ENCODE peak calls at places on chromosomes 6 and 20, in nine cellular contexts. B, X, E, U, A, M, Q, D and N are unnamed samples.

GRCh38 chr20:6081236-6081635 is 27.4 kb upstream of the LRRN4 start:
- DNase-seq in B (peak; percentile 69), X (no peak), E (no peak), U (no peak), A (no peak), M (peak; percentile 69), Q (peak; percentile 67), D (no peak), N (peak; percentile 74)

GRCh38 chr20:49344975-49345374 is 67.1 kb upstream of the ZNFX1 start:
- DNase-seq in B (peak; percentile 97), X (peak; percentile 41), E (no peak), U (no peak), A (no peak), M (peak; percentile 97), Q (peak; percentile 95), D (no peak), N (peak; percentile 99)

GRCh38 chr6:118580585-118581419 is 32.7 kb downstream of the PLN start:
- DNase-seq in B (peak; percentile 85), X (no peak), E (peak; percentile 38), U (no peak), A (no peak), M (peak; percentile 87), Q (peak; percentile 75), D (no peak), N (peak; percentile 73)

GRCh38 chr20:16107172-16107870 is 465.9 kb downstream of the KIF16B start:
- DNase-seq in B (no peak), X (no peak), E (no peak), U (no peak), A (no peak), M (no peak), Q (no peak), D (no peak), N (no peak)

GRCh38 chr6:159169557-159170332 is 545 bp downstream of the FNDC1 start:
- DNase-seq in B (peak; percentile 52), X (no peak), E (peak; percentile 60), U (no peak), A (no peak), M (peak; percentile 47), Q (peak; percentile 77), D (peak; percentile 65), N (peak; percentile 96)

GRCh38 chr6:124026645-124027044 is 223.0 kb downstream of the NKAIN2 start:
- DNase-seq in B (no peak), X (no peak), E (no peak), U (no peak), A (no peak), M (no peak), Q (no peak), D (no peak), N (no peak)

GRCh38 chr20:63216849-63217471 is 1.0 kb upstream of the YTHDF1 start:
- DNase-seq in B (no peak), X (no peak), E (no peak), U (no peak), A (no peak), M (no peak), Q (no peak), D (no peak), N (peak; percentile 79)

GRCh38 chr20:57856658-57857057 is 146.8 kb upstream of the PMEPA1 start:
- DNase-seq in B (no peak), X (no peak), E (no peak), U (no peak), A (no peak), M (no peak), Q (no peak), D (no peak), N (no peak)

GRCh38 chr6:144008501-144009245 is 614 bp upstream of the PLAGL1 start:
- DNase-seq in B (no peak), X (peak; percentile 14), E (no peak), U (no peak), A (no peak), M (peak; percentile 8), Q (no peak), D (peak; percentile 54), N (peak; percentile 68)

GRCh38 chr6:815348-815738 is 122.4 kb upstream of the EXOC2 start:
- DNase-seq in B (no peak), X (no peak), E (peak; percentile 18), U (no peak), A (no peak), M (no peak), Q (no peak), D (no peak), N (no peak)

GRCh38 chr20:32184953-32185603 is 22.5 kb downstream of the PLAGL2 start:
- DNase-seq in B (no peak), X (no peak), E (no peak), U (no peak), A (no peak), M (no peak), Q (no peak), D (no peak), N (peak; percentile 23)